ENCODE peak calls at places on chromosomes 4 and X, in six cellular contexts. L is putamen, J is ureter, D is adrenal gland, T is D341Med, M is SJSA1. X is an unnamed sample.

GRCh38 chr4:56613101-56613862 is 67.8 kb downstream of the HOPX start:
- DNase-seq in L (no peak), J (no peak), D (no peak), T (no peak), M (no peak), X (no peak)

GRCh38 chrX:30835373-30835772 is 53.7 kb downstream of the TAB3 start:
- DNase-seq in L (no peak), J (no peak), D (no peak), T (no peak), M (no peak), X (no peak)

GRCh38 chr4:77015390-77015789 is 60.4 kb downstream of the CCNI start:
- DNase-seq in L (no peak), J (no peak), D (no peak), T (no peak), M (no peak), X (no peak)

GRCh38 chr4:47641755-47642154 is 156.7 kb downstream of the ATP10D start:
- DNase-seq in L (no peak), J (no peak), D (no peak), T (no peak), M (no peak), X (peak)

GRCh38 chr4:82428969-82429727 is 1.1 kb downstream of the HNRNPDL start:
- DNase-seq in L (peak), J (peak), D (peak), T (peak), M (peak), X (peak)

GRCh38 chr4:20043992-20044391 is 207.7 kb upstream of the SLIT2 start:
- DNase-seq in L (no peak), J (no peak), D (no peak), T (no peak), M (no peak), X (no peak)

GRCh38 chr4:83364312-83364711 is 29.7 kb upstream of the HPSE start:
- DNase-seq in L (no peak), J (no peak), D (no peak), T (no peak), M (no peak), X (no peak)

GRCh38 chrX:104195489-104196084 is 29.3 kb downstream of the FAM199X start:
- DNase-seq in L (no peak), J (no peak), D (no peak), T (peak), M (no peak), X (peak)

GRCh38 chrX:120794525-120794975 is 81.1 kb downstream of the CT47B1 start:
- DNase-seq in L (peak), J (no peak), D (no peak), T (no peak), M (no peak), X (no peak)

GRCh38 chr4:142781114-142781513 is 65.0 kb downstream of the INPP4B start:
- DNase-seq in L (no peak), J (no peak), D (no peak), T (no peak), M (no peak), X (no peak)

GRCh38 chrX:1444896-1445480 is 7.7 kb downstream of the ASMTL start:
- DNase-seq in L (no peak), J (peak), D (peak), T (no peak), M (peak), X (no peak)

GRCh38 chrX:19372170-19373033 is 28.7 kb downstream of the PDHA1 start:
- DNase-seq in L (peak), J (peak), D (peak), T (peak), M (peak), X (peak)

GRCh38 chr4:127212701-127213100 is 420.1 kb upstream of the INTU start:
- DNase-seq in L (no peak), J (no peak), D (no peak), T (no peak), M (no peak), X (no peak)

GRCh38 chr4:110663206-110663605 is 40.3 kb upstream of the PITX2 start:
- DNase-seq in L (no peak), J (no peak), D (no peak), T (no peak), M (no peak), X (no peak)

X was measured in SK-N-DZ.